ENCODE peak calls at places on chromosomes 5 and 9, in four cellular contexts. W is AG09309; X is stimulated activated CD8-positive, alpha-beta memory T cell treated with anti-CD3 and anti-CD28 coated beads, Interleukin-7, amount 100 ng/mL, for 24 hours; H is HL-60. Z is an unnamed sample.

GRCh38 chr5:78482948-78483347 is 122.5 kb downstream of the SCAMP1 start:
- DNase-seq in H (no peak), X (no peak), W (no peak), Z (no peak)

GRCh38 chr9:93010696-93011095 is 47.8 kb upstream of the SUSD3 start:
- DNase-seq in W (no peak), H (no peak), X (no peak), Z (no peak)

GRCh38 chr5:7321724-7322123 is 74.2 kb upstream of the ADCY2 start:
- DNase-seq in W (peak; percentile 97), X (no peak), H (no peak), Z (no peak)

GRCh38 chr9:85740821-85741111 is 988 bp downstream of the AGTPBP1 start:
- DNase-seq in W (no peak), X (no peak), H (peak; percentile 90), Z (peak; percentile 74)

GRCh38 chr5:131810510-131811249 is 13.9 kb upstream of the FNIP1 start:
- DNase-seq in H (no peak), W (no peak), X (no peak), Z (no peak)

GRCh38 chr5:22541037-22541436 is 312.1 kb downstream of the CDH12 start:
- DNase-seq in W (no peak), H (no peak), X (no peak), Z (no peak)

GRCh38 chr9:93143830-93144530 is 9.9 kb upstream of the NINJ1 start:
- DNase-seq in H (no peak), X (no peak), W (no peak), Z (no peak)

GRCh38 chr5:1508679-1509290 is 15.0 kb downstream of the LPCAT1 start:
- DNase-seq in X (no peak), H (no peak), W (no peak), Z (no peak)

GRCh38 chr5:154236-154635 is 37.1 kb upstream of the LRRC14B start:
- DNase-seq in X (no peak), H (no peak), W (no peak), Z (no peak)